ENCODE peak calls at places on chromosome 22, in seven cellular contexts. H is hippocampal formation, M is endothelial cell, N is T follicular helper cell, B is LoVo, X is B cell, Z is NCI-H2171. A is an unnamed sample.

GRCh38 chr22:23067023-23067650 is 3.2 kb upstream of the GNAZ start:
- DNase-seq in H (no peak), M (peak; percentile 2), N (no peak), B (no peak), X (peak; percentile 2), Z (no peak), A (no peak)

GRCh38 chr22:24417200-24417599 is 10.2 kb upstream of the ADORA2A start:
- DNase-seq in H (no peak), M (no peak), N (no peak), B (no peak), X (no peak), Z (no peak), A (no peak)

GRCh38 chr22:39315389-39315788 is 4.0 kb downstream of the RPL3 start:
- DNase-seq in H (no peak), M (no peak), N (no peak), B (no peak), X (no peak), Z (no peak), A (no peak)

GRCh38 chr22:22450343-22450839 is 58.2 kb downstream of the ZNF280B start:
- DNase-seq in H (no peak), M (no peak), N (no peak), B (no peak), X (peak; percentile 76), Z (no peak), A (no peak)

GRCh38 chr22:24148586-24148985 is 32.7 kb upstream of the SUSD2 start:
- DNase-seq in H (no peak), M (no peak), N (no peak), B (no peak), X (no peak), Z (no peak), A (no peak)

GRCh38 chr22:30694638-30695350 is at the start of gene OSBP2:
- DNase-seq in H (no peak), M (peak; percentile 43), N (no peak), B (peak; percentile 47), X (peak; percentile 70), Z (peak; percentile 62), A (no peak)

GRCh38 chr22:26134654-26135330 is 34.5 kb upstream of the SEZ6L start:
- DNase-seq in H (no peak), M (no peak), N (no peak), B (no peak), X (no peak), Z (no peak), A (no peak)

GRCh38 chr22:36362819-36363377 is 24.9 kb downstream of the MYH9 start:
- DNase-seq in H (no peak), M (no peak), N (no peak), B (no peak), X (no peak), Z (no peak), A (no peak)

GRCh38 chr22:46357711-46358505 is 22.4 kb downstream of the TRMU start:
- DNase-seq in H (no peak), M (no peak), N (no peak), B (no peak), X (no peak), Z (no peak), A (no peak)

GRCh38 chr22:27919943-27920755 is 1.1 kb upstream of the PITPNB start:
- DNase-seq in H (no peak), M (peak; percentile 20), N (no peak), B (peak; percentile 16), X (no peak), Z (peak; percentile 17), A (no peak)

GRCh38 chr22:26259510-26259909 is 90.2 kb downstream of the SEZ6L start:
- DNase-seq in H (no peak), M (peak; percentile 68), N (no peak), B (peak; percentile 8), X (no peak), Z (no peak), A (no peak)

GRCh38 chr22:38314140-38314991 is 2.9 kb downstream of the CSNK1E start:
- DNase-seq in H (no peak), M (no peak), N (no peak), B (no peak), X (no peak), Z (no peak), A (no peak)

GRCh38 chr22:37128555-37129281 is 19.2 kb upstream of the TMPRSS6 start:
- DNase-seq in H (no peak), M (no peak), N (no peak), B (no peak), X (no peak), Z (no peak), A (no peak)

GRCh38 chr22:50420581-50420980 is 54.3 kb downstream of the SBF1 start:
- DNase-seq in H (no peak), M (no peak), N (no peak), B (no peak), X (no peak), Z (no peak), A (no peak)

GRCh38 chr22:24693359-24693758 is 81.2 kb downstream of the PIWIL3 start:
- DNase-seq in H (no peak), M (no peak), N (no peak), B (no peak), X (no peak), Z (no peak), A (no peak)

GRCh38 chr22:33896801-33897620 is 23.3 kb downstream of the LARGE1 start:
- DNase-seq in H (no peak), M (no peak), N (no peak), B (no peak), X (no peak), Z (no peak), A (no peak)

GRCh38 chr22:42613869-42614268 is 814 bp downstream of the POLDIP3 start:
- DNase-seq in H (no peak), M (no peak), N (no peak), B (no peak), X (no peak), Z (no peak), A (no peak)

GRCh38 chr22:19844423-19845368 is 10.0 kb downstream of the GNB1L start:
- DNase-seq in H (no peak), M (no peak), N (no peak), B (no peak), X (no peak), Z (no peak), A (no peak)

GRCh38 chr22:41401781-41402648 is 20.3 kb downstream of the TEF start:
- DNase-seq in H (peak; percentile 84), M (no peak), N (no peak), B (no peak), X (no peak), Z (peak; percentile 81), A (no peak)

GRCh38 chr22:30196867-30197336 is 49.7 kb downstream of the LIF start:
- DNase-seq in H (no peak), M (no peak), N (no peak), B (no peak), X (no peak), Z (no peak), A (no peak)

GRCh38 chr22:49021926-49022815 is 805.5 kb downstream of the BRD1 start:
- DNase-seq in H (peak; percentile 12), M (no peak), N (no peak), B (no peak), X (no peak), Z (no peak), A (no peak)

GRCh38 chr22:44037519-44038370 is 13.6 kb downstream of the PARVB start:
- DNase-seq in H (no peak), M (no peak), N (no peak), B (peak; percentile 60), X (no peak), Z (no peak), A (no peak)

GRCh38 chr22:19477321-19478085 is 1.5 kb downstream of the UFD1 start:
- DNase-seq in H (peak; percentile 26), M (no peak), N (no peak), B (peak; percentile 7), X (no peak), Z (no peak), A (no peak)

GRCh38 chr22:33274214-33274828 is 216.1 kb upstream of the SYN3 start:
- DNase-seq in H (no peak), M (peak; percentile 67), N (no peak), B (peak; percentile 4), X (peak; percentile 34), Z (peak; percentile 29), A (no peak)